ENCODE peak calls at places on chromosome 22, in seven cellular contexts. One of them, this sample, is unnamed.

GRCh38 chr22:45961679-45962430 is 15.1 kb downstream of the WNT7B start:
- DNase-seq in naive B cell: no peak
- DNase-seq in PC-9: no peak
- DNase-seq in SW 1271: no peak
- DNase-seq in SK-MEL-5: no peak
- DNase-seq in anterior cingulate cortex: no peak
- DNase-seq in CD14-positive monocyte: no peak
- DNase-seq in this sample: no peak

GRCh38 chr22:36252754-36253522 is at the start of gene APOL1:
- DNase-seq in naive B cell: peak; percentile 40
- DNase-seq in PC-9: no peak
- DNase-seq in SW 1271: no peak
- DNase-seq in SK-MEL-5: peak; percentile 15
- DNase-seq in anterior cingulate cortex: no peak
- DNase-seq in CD14-positive monocyte: no peak
- DNase-seq in this sample: no peak

GRCh38 chr22:29006346-29006745 is 55.3 kb downstream of the C22orf31 start:
- DNase-seq in naive B cell: no peak
- DNase-seq in PC-9: no peak
- DNase-seq in SW 1271: no peak
- DNase-seq in SK-MEL-5: no peak
- DNase-seq in anterior cingulate cortex: no peak
- DNase-seq in CD14-positive monocyte: no peak
- DNase-seq in this sample: no peak

GRCh38 chr22:49724030-49724892 is 103.4 kb downstream of the BRD1 start:
- DNase-seq in naive B cell: no peak
- DNase-seq in PC-9: no peak
- DNase-seq in SW 1271: no peak
- DNase-seq in SK-MEL-5: no peak
- DNase-seq in anterior cingulate cortex: no peak
- DNase-seq in CD14-positive monocyte: no peak
- DNase-seq in this sample: no peak

GRCh38 chr22:46969491-46969890 is 207.0 kb downstream of the TBC1D22A start:
- DNase-seq in naive B cell: no peak
- DNase-seq in PC-9: no peak
- DNase-seq in SW 1271: no peak
- DNase-seq in SK-MEL-5: no peak
- DNase-seq in anterior cingulate cortex: no peak
- DNase-seq in CD14-positive monocyte: no peak
- DNase-seq in this sample: no peak

GRCh38 chr22:19607198-19608113 is 83.2 kb upstream of the CLDN5 start:
- DNase-seq in naive B cell: no peak
- DNase-seq in PC-9: no peak
- DNase-seq in SW 1271: no peak
- DNase-seq in SK-MEL-5: no peak
- DNase-seq in anterior cingulate cortex: no peak
- DNase-seq in CD14-positive monocyte: no peak
- DNase-seq in this sample: no peak

GRCh38 chr22:39138357-39138997 is 14.0 kb downstream of the CBX7 start:
- DNase-seq in naive B cell: no peak
- DNase-seq in PC-9: no peak
- DNase-seq in SW 1271: no peak
- DNase-seq in SK-MEL-5: no peak
- DNase-seq in anterior cingulate cortex: no peak
- DNase-seq in CD14-positive monocyte: no peak
- DNase-seq in this sample: no peak

GRCh38 chr22:44919691-44920090 is 90.1 kb downstream of the PHF21B start:
- DNase-seq in naive B cell: no peak
- DNase-seq in PC-9: no peak
- DNase-seq in SW 1271: no peak
- DNase-seq in SK-MEL-5: no peak
- DNase-seq in anterior cingulate cortex: no peak
- DNase-seq in CD14-positive monocyte: peak; percentile 33
- DNase-seq in this sample: no peak

GRCh38 chr22:38773363-38773946 is 17.7 kb upstream of the SUN2 start:
- DNase-seq in naive B cell: no peak
- DNase-seq in PC-9: no peak
- DNase-seq in SW 1271: no peak
- DNase-seq in SK-MEL-5: no peak
- DNase-seq in anterior cingulate cortex: no peak
- DNase-seq in CD14-positive monocyte: no peak
- DNase-seq in this sample: no peak

GRCh38 chr22:27207907-27208306 is 550.5 kb downstream of the MIAT start:
- DNase-seq in naive B cell: no peak
- DNase-seq in PC-9: no peak
- DNase-seq in SW 1271: no peak
- DNase-seq in SK-MEL-5: no peak
- DNase-seq in anterior cingulate cortex: no peak
- DNase-seq in CD14-positive monocyte: no peak
- DNase-seq in this sample: no peak

GRCh38 chr22:19904881-19905618 is 36.5 kb upstream of the COMT start:
- DNase-seq in naive B cell: no peak
- DNase-seq in PC-9: no peak
- DNase-seq in SW 1271: no peak
- DNase-seq in SK-MEL-5: no peak
- DNase-seq in anterior cingulate cortex: no peak
- DNase-seq in CD14-positive monocyte: no peak
- DNase-seq in this sample: no peak

GRCh38 chr22:23786261-23786710 is 480 bp upstream of the SMARCB1 start:
- DNase-seq in naive B cell: no peak
- DNase-seq in PC-9: no peak
- DNase-seq in SW 1271: no peak
- DNase-seq in SK-MEL-5: no peak
- DNase-seq in anterior cingulate cortex: no peak
- DNase-seq in CD14-positive monocyte: no peak
- DNase-seq in this sample: no peak

GRCh38 chr22:26656896-26657851 is at the start of gene MIAT:
- DNase-seq in naive B cell: peak; percentile 21
- DNase-seq in PC-9: no peak
- DNase-seq in SW 1271: no peak
- DNase-seq in SK-MEL-5: no peak
- DNase-seq in anterior cingulate cortex: peak; percentile 79
- DNase-seq in CD14-positive monocyte: no peak
- DNase-seq in this sample: peak; percentile 89

GRCh38 chr22:24455751-24456426 is 28.5 kb downstream of the ADORA2A start:
- DNase-seq in naive B cell: no peak
- DNase-seq in PC-9: no peak
- DNase-seq in SW 1271: no peak
- DNase-seq in SK-MEL-5: peak; percentile 46
- DNase-seq in anterior cingulate cortex: no peak
- DNase-seq in CD14-positive monocyte: no peak
- DNase-seq in this sample: no peak

GRCh38 chr22:38953577-38954413 is 3.6 kb upstream of the APOBEC3A start:
- DNase-seq in naive B cell: no peak
- DNase-seq in PC-9: peak; percentile 76
- DNase-seq in SW 1271: no peak
- DNase-seq in SK-MEL-5: no peak
- DNase-seq in anterior cingulate cortex: no peak
- DNase-seq in CD14-positive monocyte: peak; percentile 94
- DNase-seq in this sample: no peak

GRCh38 chr22:42769574-42770447 is 49.1 kb upstream of the A4GALT start:
- DNase-seq in naive B cell: peak; percentile 67
- DNase-seq in PC-9: no peak
- DNase-seq in SW 1271: no peak
- DNase-seq in SK-MEL-5: no peak
- DNase-seq in anterior cingulate cortex: no peak
- DNase-seq in CD14-positive monocyte: no peak
- DNase-seq in this sample: peak; percentile 1

GRCh38 chr22:30314918-30315317 is 11.8 kb downstream of the TBC1D10A start:
- DNase-seq in naive B cell: no peak
- DNase-seq in PC-9: no peak
- DNase-seq in SW 1271: no peak
- DNase-seq in SK-MEL-5: no peak
- DNase-seq in anterior cingulate cortex: no peak
- DNase-seq in CD14-positive monocyte: no peak
- DNase-seq in this sample: no peak

GRCh38 chr22:17201285-17201945 is 17.8 kb downstream of the ADA2 start:
- DNase-seq in naive B cell: no peak
- DNase-seq in PC-9: no peak
- DNase-seq in SW 1271: no peak
- DNase-seq in SK-MEL-5: peak; percentile 69
- DNase-seq in anterior cingulate cortex: no peak
- DNase-seq in CD14-positive monocyte: no peak
- DNase-seq in this sample: peak; percentile 32

GRCh38 chr22:42313204-42313603 is 42.8 kb upstream of the TCF20 start:
- DNase-seq in naive B cell: no peak
- DNase-seq in PC-9: no peak
- DNase-seq in SW 1271: no peak
- DNase-seq in SK-MEL-5: no peak
- DNase-seq in anterior cingulate cortex: no peak
- DNase-seq in CD14-positive monocyte: no peak
- DNase-seq in this sample: no peak